ENCODE peak calls at places on chromosomes 13 and 19, in six cellular contexts. L is stimulated activated CD4-positive, alpha-beta T cell treated with anti-CD3 and anti-CD28 coated beads, Interleukin-1b, Interleukin-23, amount 100 ng/mL, for 1 hour; Z is stimulated activated CD8-positive, alpha-beta memory T cell treated with anti-CD3 and anti-CD28 coated beads, Interleukin-7, amount 100 ng/mL, for 1 hour; Y is neural crest cell; E is CD8-positive, alpha-beta memory T cell; U is anterior cingulate cortex. P is an unnamed sample.
A peak's percentile ranks its signal among the peaks of the same experiment; 100 is the strongest.

GRCh38 chr13:107006646-107007045 is 438.7 kb upstream of the ARGLU1 start:
- DNase-seq in U (no peak), Z (no peak), Y (no peak), L (no peak), E (no peak), P (no peak)

GRCh38 chr19:16698914-16699313 is 20.7 kb upstream of the NWD1 start:
- DNase-seq in U (no peak), Y (no peak), Z (no peak), E (no peak), L (no peak), P (no peak)

GRCh38 chr13:43229506-43229905 is 206.1 kb downstream of the DNAJC15 start:
- DNase-seq in Y (no peak), Z (no peak), L (no peak), E (no peak), U (no peak), P (no peak)

GRCh38 chr13:102392810-102393209 is 9.0 kb downstream of the FGF14 start:
- DNase-seq in L (no peak), U (no peak), Y (no peak), Z (no peak), E (no peak), P (no peak)

GRCh38 chr13:30132623-30133553 is 174.5 kb downstream of the KATNAL1 start:
- DNase-seq in Z (peak; percentile 91), U (peak; percentile 74), E (peak; percentile 91), Y (peak; percentile 100), L (peak; percentile 98), P (peak; percentile 27)

GRCh38 chr19:45403781-45404556 is 900 bp downstream of the PPP1R13L start:
- DNase-seq in E (peak; percentile 51), U (no peak), Y (peak; percentile 39), Z (no peak), L (no peak), P (no peak)

GRCh38 chr13:82593239-82593638 is 1289.0 kb downstream of the SLITRK1 start:
- DNase-seq in U (no peak), L (no peak), E (no peak), Y (no peak), Z (no peak), P (no peak)

GRCh38 chr13:105144936-105145335 is 1390.5 kb downstream of the EFNB2 start:
- DNase-seq in U (no peak), L (no peak), E (no peak), Y (no peak), Z (no peak), P (no peak)

GRCh38 chr13:78787189-78787588 is 128.2 kb upstream of the OBI1 start:
- DNase-seq in E (no peak), Z (no peak), Y (no peak), L (no peak), U (no peak), P (no peak)

P was measured in NCI-H2081 treated with DMSO at 0.1 percent for 48 hours.